ENCODE peak calls at places on chromosome 13, in ten cellular contexts. X is gastrocnemius medialis; P is endothelial cell of umbilical vein; O is heart left ventricle; I is body of pancreas; T is heart right ventricle; S is tibial nerve; V is fibroblast of lung; E is DND-41; Q is CD4-positive, alpha-beta T cell. Y is an unnamed sample.

GRCh38 chr13:32538234-32538620 is 368 bp downstream of the N4BP2L2 start:
- DNase-seq in V (peak), E (no peak), P (no peak), X (peak), O (peak), T (peak), I (peak), S (no peak), Q (no peak), Y (peak)

GRCh38 chr13:112664501-112665203 is 25.2 kb upstream of the ATP11A start:
- DNase-seq in P (no peak), E (no peak), O (no peak), X (no peak), I (no peak), T (no peak), V (no peak), S (no peak), Q (no peak), Y (no peak)

GRCh38 chr13:93413972-93414717 is 187.5 kb downstream of the GPC6 start:
- DNase-seq in O (no peak), V (peak), I (no peak), E (no peak), Q (no peak), S (no peak), P (no peak), T (no peak), X (no peak), Y (no peak)

GRCh38 chr13:40563350-40564125 is 102.9 kb downstream of the FOXO1 start:
- DNase-seq in Q (no peak), I (no peak), P (no peak), S (no peak), O (no peak), X (peak), E (no peak), V (no peak), T (no peak), Y (no peak)

GRCh38 chr13:26949701-26950345 is 189.2 kb upstream of the GPR12 start:
- DNase-seq in P (no peak), Q (no peak), I (no peak), V (no peak), E (no peak), T (no peak), X (no peak), O (no peak), S (no peak), Y (no peak)

GRCh38 chr13:110684388-110685056 is 21.4 kb downstream of the CARS2 start:
- DNase-seq in X (no peak), S (no peak), I (no peak), O (no peak), V (no peak), E (no peak), T (no peak), Q (no peak), P (no peak), Y (no peak)

GRCh38 chr13:42039457-42039945 is 8.9 kb upstream of the DGKH start:
- DNase-seq in S (peak), I (no peak), E (no peak), T (no peak), O (no peak), V (no peak), P (no peak), Q (no peak), X (no peak), Y (peak)

GRCh38 chr13:111936267-111936925 is 130.6 kb upstream of the SOX1 start:
- DNase-seq in P (no peak), Q (no peak), X (no peak), I (no peak), S (no peak), V (no peak), E (no peak), T (no peak), O (no peak), Y (no peak)

GRCh38 chr13:109784590-109785140 is 1.7 kb downstream of the IRS2 start:
- DNase-seq in Q (peak), I (peak), P (peak), V (peak), T (peak), O (peak), X (peak), S (peak), E (no peak), Y (no peak)

GRCh38 chr13:91296011-91296410 is 51.5 kb upstream of the MIR17HG start:
- DNase-seq in I (no peak), V (no peak), O (no peak), T (no peak), E (no peak), X (no peak), Q (no peak), S (no peak), P (no peak), Y (no peak)

GRCh38 chr13:61358599-61358998 is 57.0 kb downstream of the PCDH20 start:
- DNase-seq in V (no peak), O (no peak), X (no peak), P (no peak), I (no peak), S (no peak), E (no peak), T (no peak), Q (no peak), Y (no peak)

GRCh38 chr13:63085851-63086250 is 1670.2 kb upstream of the PCDH20 start:
- DNase-seq in Q (no peak), O (no peak), E (no peak), T (no peak), V (no peak), P (no peak), I (no peak), X (no peak), S (no peak), Y (no peak)

GRCh38 chr13:31731923-31732322 is 7.4 kb upstream of the RXFP2 start:
- DNase-seq in P (peak), V (peak), T (no peak), O (no peak), I (no peak), S (no peak), Q (no peak), X (no peak), E (no peak), Y (no peak)

GRCh38 chr13:44523176-44524017 is 52.7 kb downstream of the TSC22D1 start:
- DNase-seq in O (no peak), S (no peak), I (no peak), V (peak), T (no peak), E (no peak), Q (no peak), X (no peak), P (peak), Y (peak)

GRCh38 chr13:80121038-80121437 is 219.9 kb downstream of the SPRY2 start:
- DNase-seq in P (no peak), X (no peak), I (no peak), O (no peak), Q (no peak), S (no peak), V (peak), E (no peak), T (no peak), Y (no peak)

GRCh38 chr13:67278230-67278629 is 48.1 kb upstream of the PCDH9 start:
- DNase-seq in Q (no peak), T (no peak), X (no peak), O (no peak), P (no peak), V (peak), E (no peak), S (no peak), I (no peak), Y (no peak)

GRCh38 chr13:85969331-85969730 is 170.1 kb upstream of the SLITRK6 start:
- DNase-seq in X (no peak), V (no peak), O (no peak), T (no peak), I (no peak), P (no peak), E (no peak), S (no peak), Q (no peak), Y (no peak)

GRCh38 chr13:85974604-85975366 is 175.6 kb upstream of the SLITRK6 start:
- DNase-seq in V (peak), O (no peak), E (no peak), X (no peak), P (no peak), S (no peak), T (no peak), Q (no peak), I (no peak), Y (peak)

DNA sequence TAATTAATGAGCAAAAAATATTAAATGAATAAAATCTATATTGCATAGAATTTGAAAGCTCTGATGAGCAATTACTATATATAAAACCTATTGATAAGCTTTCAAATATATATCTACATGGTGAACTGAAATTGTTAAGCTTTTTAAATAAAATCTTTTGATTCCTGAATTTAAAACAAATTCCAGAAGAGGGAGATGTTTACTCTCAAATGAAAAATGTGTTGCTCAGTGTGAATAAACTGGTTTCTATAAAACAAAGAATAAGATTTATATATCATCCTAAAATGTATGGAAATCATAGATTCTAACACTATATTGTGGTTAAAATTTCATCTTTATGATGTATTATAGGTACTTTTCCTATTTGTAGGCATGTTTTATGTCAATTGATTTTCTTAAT is 171.5 kb upstream of the SLITRK6 start:
- DNase-seq in T (no peak), S (no peak), X (no peak), O (no peak), P (no peak), I (no peak), E (no peak), Q (no peak), V (no peak), Y (peak)
- TF ChIP-seq CTCF in T (peak), S (no peak), X (no peak), O (no peak), P (no peak), I (no peak), E (no peak), Q (no peak), V (no peak), Y (no peak)

DNA sequence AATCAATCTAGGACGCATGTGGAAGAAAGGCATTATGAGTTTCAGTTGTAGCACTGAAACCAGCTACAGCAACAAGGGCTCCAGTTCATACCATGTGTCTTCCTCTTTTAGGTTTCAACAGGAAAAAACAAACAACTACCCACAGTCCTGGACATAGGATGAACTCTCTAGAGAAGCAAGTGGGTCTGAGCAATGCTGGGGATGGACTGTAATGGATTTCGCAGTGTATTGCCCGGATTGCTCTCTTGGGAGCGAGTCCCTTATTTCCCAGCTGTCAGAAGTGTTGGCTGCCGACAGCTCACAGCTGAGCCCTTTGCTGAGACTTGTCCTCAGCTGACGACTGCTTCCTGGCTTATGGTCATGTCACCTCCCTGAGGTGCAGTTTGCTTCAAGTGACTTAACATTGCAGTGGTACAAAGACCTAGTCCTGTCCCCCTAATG is 12.1 kb upstream of the MYCBP2 start:
- DNase-seq in X (no peak), S (no peak), O (no peak), Q (no peak), I (no peak), T (no peak), E (no peak), P (no peak), V (no peak), Y (no peak)
- H3K27ac ChIP-seq in X (no peak), S (no peak), O (no peak), Q (no peak), I (no peak), T (no peak), E (no peak), P (no peak), V (no peak), Y (no peak)

DNA sequence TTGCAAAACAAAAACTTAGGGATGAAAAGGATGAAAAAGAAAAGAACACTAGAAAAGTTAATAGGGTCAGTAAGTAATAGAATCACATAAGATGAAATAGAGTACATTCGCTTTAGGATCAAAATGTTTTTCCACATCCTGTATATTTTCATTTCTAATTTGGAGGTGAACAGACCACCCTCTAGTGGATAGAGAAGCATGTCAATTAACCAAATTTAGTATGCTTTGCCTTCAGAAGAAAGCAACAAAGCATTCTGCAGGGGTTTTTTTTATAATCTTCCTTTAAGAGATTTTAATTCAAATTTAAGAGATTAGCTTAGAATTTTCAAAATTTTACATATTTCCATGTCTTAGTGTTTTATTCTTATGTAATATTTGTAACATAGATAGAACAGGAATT is 610.9 kb upstream of the SGCG start:
- DNase-seq in T (no peak), P (no peak), E (no peak), I (no peak), O (no peak), X (no peak), Q (no peak), V (no peak), S (no peak), Y (no peak)
- TF ChIP-seq CTCF in T (no peak), P (no peak), E (peak), I (no peak), O (no peak), X (no peak), Q (no peak), V (no peak), S (no peak), Y (no peak)

DNA sequence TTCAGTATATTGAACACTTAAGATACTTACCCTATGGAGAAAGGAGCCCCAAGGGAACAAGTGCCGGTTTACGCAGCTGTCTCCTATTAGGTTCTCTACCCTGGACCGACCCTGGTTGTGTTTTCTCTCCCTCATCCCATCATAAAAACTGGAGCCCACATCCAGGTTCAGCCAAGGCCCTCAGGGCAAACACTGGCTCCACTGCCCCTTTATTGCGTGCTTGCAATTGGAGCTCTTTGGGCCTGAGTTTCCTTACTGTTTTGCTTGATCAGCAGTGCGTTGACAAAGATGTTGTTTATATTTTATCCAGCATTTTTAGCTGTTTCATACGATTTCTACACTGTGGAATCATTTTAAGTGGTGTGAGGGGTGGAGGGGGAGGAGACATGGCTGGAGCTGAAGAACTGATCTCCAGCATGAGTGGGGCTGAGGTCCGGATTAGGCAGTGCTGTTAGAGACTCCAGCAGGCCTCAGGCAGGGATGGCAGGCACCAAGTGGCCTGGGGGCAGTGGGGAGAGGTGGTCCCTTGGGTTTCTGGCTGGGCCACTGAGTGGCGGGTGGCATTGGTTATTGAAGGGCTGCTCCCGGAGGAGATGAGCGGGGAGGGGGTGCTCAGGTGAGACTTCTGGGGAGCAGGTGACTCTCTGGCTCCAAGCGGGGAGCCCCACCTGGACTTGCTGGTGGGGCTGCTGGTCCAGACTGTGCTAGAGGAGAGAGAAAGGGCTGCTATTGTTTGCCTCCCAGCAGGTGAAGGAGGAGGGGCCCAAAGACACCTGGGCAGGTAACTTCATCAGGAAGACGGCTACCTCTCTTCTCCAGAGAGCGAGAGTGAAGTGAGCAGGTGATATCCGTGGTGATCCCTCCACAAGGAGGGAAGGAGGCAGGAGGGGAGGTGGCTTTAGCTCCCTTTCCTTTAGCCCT is 62.3 kb upstream of the RNF113B start:
- DNase-seq in O (no peak), E (no peak), T (no peak), X (no peak), S (no peak), Q (no peak), P (no peak), I (no peak), V (no peak), Y (no peak)
- H3K27ac ChIP-seq in O (no peak), E (no peak), T (no peak), X (no peak), S (no peak), Q (no peak), P (no peak), I (no peak), V (no peak), Y (no peak)

GRCh38 chr13:96539791-96540190 is 449.9 kb downstream of the HS6ST3 start:
- DNase-seq in V (no peak), I (no peak), E (no peak), O (no peak), S (no peak), Q (no peak), X (no peak), P (no peak), T (no peak), Y (no peak)
- TF ChIP-seq CTCF in V (no peak), I (no peak), E (no peak), O (no peak), S (no peak), Q (no peak), X (no peak), P (no peak), T (no peak), Y (no peak)

DNA sequence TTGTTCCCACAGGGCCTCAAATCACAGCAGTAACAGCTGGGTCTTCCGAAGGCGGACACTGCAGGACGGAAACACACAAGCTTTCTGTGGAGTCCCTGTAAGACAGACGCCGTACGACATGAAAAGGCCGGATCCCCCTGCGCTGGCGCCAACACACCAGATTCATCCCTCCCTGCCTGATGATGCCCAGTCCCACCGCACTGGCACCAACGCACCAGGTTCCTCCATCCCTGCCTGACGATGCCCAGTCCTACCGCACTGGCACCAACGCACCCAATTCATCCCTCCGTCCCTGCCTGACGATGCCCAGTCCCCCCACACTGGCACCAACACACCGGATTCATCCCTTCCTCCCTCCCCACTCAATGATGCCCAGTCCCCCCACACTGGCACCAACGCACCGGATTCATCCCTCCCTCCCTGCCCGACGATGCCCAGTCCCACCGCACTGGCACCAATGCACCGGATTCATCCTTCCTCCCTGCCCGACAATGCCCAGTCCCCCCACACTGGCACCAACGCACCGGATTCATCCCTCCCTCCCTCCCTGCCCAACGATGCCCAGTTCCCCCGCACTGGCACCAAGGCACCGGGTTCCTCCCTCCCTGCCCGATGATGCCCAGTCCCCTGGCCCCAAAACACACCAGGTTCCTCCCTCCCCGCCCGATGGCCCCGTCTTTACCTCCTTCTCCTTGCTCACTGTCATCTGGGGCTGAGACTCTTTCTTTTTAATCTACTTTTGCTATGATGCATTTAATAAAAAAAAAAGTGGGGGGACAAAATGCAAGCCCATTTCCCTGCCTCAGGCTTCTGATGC is 55.1 kb downstream of the RASA3 start:
- DNase-seq in T (no peak), E (no peak), S (no peak), P (no peak), X (no peak), V (no peak), Q (no peak), O (peak), I (no peak), Y (no peak)
- H3K27ac ChIP-seq in T (no peak), E (no peak), S (no peak), P (no peak), X (no peak), V (peak), Q (no peak), O (no peak), I (no peak), Y (peak)

DNA sequence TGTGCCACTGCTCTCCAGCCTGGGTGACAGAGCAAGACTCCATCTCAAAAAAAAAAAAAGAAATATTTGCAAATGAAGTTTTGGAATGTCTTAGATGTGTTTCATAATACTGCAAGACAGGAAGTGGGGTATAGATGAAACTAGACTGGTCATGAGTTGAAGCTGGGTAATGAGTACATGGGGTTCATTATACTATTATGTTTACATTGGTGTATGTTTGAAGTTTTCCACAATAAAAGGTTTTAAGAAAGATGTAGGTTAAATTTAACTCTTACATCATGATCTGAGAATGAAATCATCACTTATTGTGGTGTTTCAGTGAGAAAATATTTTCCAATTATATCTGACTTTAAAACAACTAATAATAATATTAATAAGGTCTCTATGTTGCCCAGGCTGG is 19.0 kb downstream of the FNDC3A start:
- DNase-seq in Q (no peak), T (no peak), V (peak), X (no peak), P (no peak), E (no peak), S (no peak), I (no peak), O (no peak), Y (no peak)
- TF ChIP-seq CTCF in Q (no peak), T (no peak), V (no peak), X (no peak), P (no peak), E (no peak), S (no peak), I (no peak), O (no peak), Y (no peak)

GRCh38 chr13:98324105-98324504 is 147.0 kb upstream of the RNF113B start:
- DNase-seq in P (peak), V (peak), E (no peak), O (no peak), Q (no peak), T (no peak), X (no peak), I (no peak), S (peak), Y (no peak)
- H3K27ac ChIP-seq in P (no peak), V (no peak), E (no peak), O (no peak), Q (no peak), T (no peak), X (no peak), I (no peak), S (no peak), Y (no peak)

Y was measured in RWPE1.